ENCODE peak calls at places on chromosome 17, in ten cellular contexts. One of them, this sample, is unnamed.

GRCh38 chr17:71071837-71072236 is 902.5 kb downstream of the KCNJ2 start:
- DNase-seq in fibroblast of villous mesenchyme: peak
- DNase-seq in progenitor cell of endocrine pancreas: no peak
- DNase-seq in neural crest cell: no peak
- DNase-seq in CD4-positive, alpha-beta T cell: no peak
- DNase-seq in thoracic aorta: no peak
- DNase-seq in sigmoid colon: no peak
- DNase-seq in LNCaP clone FGC: no peak
- DNase-seq in H9: no peak
- DNase-seq in kidney: no peak
- DNase-seq in this sample: no peak

GRCh38 chr17:61504697-61505096 is 52.5 kb downstream of the TBX4 start:
- DNase-seq in kidney: no peak
- DNase-seq in fibroblast of villous mesenchyme: peak
- DNase-seq in H9: no peak
- DNase-seq in neural crest cell: no peak
- DNase-seq in sigmoid colon: no peak
- DNase-seq in CD4-positive, alpha-beta T cell: no peak
- DNase-seq in LNCaP clone FGC: no peak
- DNase-seq in thoracic aorta: no peak
- DNase-seq in progenitor cell of endocrine pancreas: no peak
- DNase-seq in this sample: no peak

GRCh38 chr17:78658281-78658785 is 81.1 kb upstream of the DNAH17 start:
- DNase-seq in H9: no peak
- DNase-seq in CD4-positive, alpha-beta T cell: no peak
- DNase-seq in LNCaP clone FGC: no peak
- DNase-seq in fibroblast of villous mesenchyme: no peak
- DNase-seq in neural crest cell: no peak
- DNase-seq in progenitor cell of endocrine pancreas: no peak
- DNase-seq in kidney: no peak
- DNase-seq in sigmoid colon: peak
- DNase-seq in thoracic aorta: no peak
- DNase-seq in this sample: no peak

GRCh38 chr17:10698116-10698818 is 873 bp downstream of the ADPRM start:
- DNase-seq in thoracic aorta: no peak
- DNase-seq in LNCaP clone FGC: peak
- DNase-seq in kidney: no peak
- DNase-seq in neural crest cell: no peak
- DNase-seq in H9: no peak
- DNase-seq in CD4-positive, alpha-beta T cell: no peak
- DNase-seq in progenitor cell of endocrine pancreas: no peak
- DNase-seq in sigmoid colon: no peak
- DNase-seq in fibroblast of villous mesenchyme: peak
- DNase-seq in this sample: no peak

GRCh38 chr17:82435103-82435502 is 15.4 kb downstream of the CYBC1 start:
- DNase-seq in kidney: no peak
- DNase-seq in LNCaP clone FGC: no peak
- DNase-seq in H9: no peak
- DNase-seq in sigmoid colon: no peak
- DNase-seq in neural crest cell: no peak
- DNase-seq in progenitor cell of endocrine pancreas: no peak
- DNase-seq in fibroblast of villous mesenchyme: no peak
- DNase-seq in thoracic aorta: no peak
- DNase-seq in CD4-positive, alpha-beta T cell: no peak
- DNase-seq in this sample: no peak

GRCh38 chr17:64130559-64131001 is 636 bp upstream of the ERN1 start:
- DNase-seq in kidney: peak
- DNase-seq in sigmoid colon: peak
- DNase-seq in thoracic aorta: peak
- DNase-seq in progenitor cell of endocrine pancreas: no peak
- DNase-seq in fibroblast of villous mesenchyme: peak
- DNase-seq in LNCaP clone FGC: no peak
- DNase-seq in H9: no peak
- DNase-seq in neural crest cell: no peak
- DNase-seq in CD4-positive, alpha-beta T cell: no peak
- DNase-seq in this sample: no peak

GRCh38 chr17:37388266-37388665 is 12.5 kb downstream of the C17orf78 start:
- DNase-seq in neural crest cell: no peak
- DNase-seq in sigmoid colon: no peak
- DNase-seq in progenitor cell of endocrine pancreas: no peak
- DNase-seq in thoracic aorta: no peak
- DNase-seq in CD4-positive, alpha-beta T cell: no peak
- DNase-seq in LNCaP clone FGC: no peak
- DNase-seq in fibroblast of villous mesenchyme: peak
- DNase-seq in kidney: no peak
- DNase-seq in H9: no peak
- DNase-seq in this sample: no peak

GRCh38 chr17:68431661-68432071 is 25.6 kb downstream of the WIPI1 start:
- DNase-seq in thoracic aorta: no peak
- DNase-seq in kidney: no peak
- DNase-seq in fibroblast of villous mesenchyme: peak
- DNase-seq in sigmoid colon: no peak
- DNase-seq in LNCaP clone FGC: no peak
- DNase-seq in CD4-positive, alpha-beta T cell: peak
- DNase-seq in H9: peak
- DNase-seq in progenitor cell of endocrine pancreas: no peak
- DNase-seq in neural crest cell: peak
- DNase-seq in this sample: no peak

GRCh38 chr17:60817187-60817586 is 139.5 kb downstream of the BCAS3 start:
- DNase-seq in kidney: no peak
- DNase-seq in progenitor cell of endocrine pancreas: no peak
- DNase-seq in sigmoid colon: no peak
- DNase-seq in neural crest cell: no peak
- DNase-seq in thoracic aorta: no peak
- DNase-seq in LNCaP clone FGC: no peak
- DNase-seq in H9: no peak
- DNase-seq in CD4-positive, alpha-beta T cell: no peak
- DNase-seq in fibroblast of villous mesenchyme: peak
- DNase-seq in this sample: no peak

GRCh38 chr17:1577657-1578428 is 15.3 kb upstream of the PITPNA start:
- DNase-seq in kidney: no peak
- DNase-seq in progenitor cell of endocrine pancreas: no peak
- DNase-seq in fibroblast of villous mesenchyme: no peak
- DNase-seq in thoracic aorta: no peak
- DNase-seq in sigmoid colon: no peak
- DNase-seq in H9: no peak
- DNase-seq in neural crest cell: no peak
- DNase-seq in CD4-positive, alpha-beta T cell: no peak
- DNase-seq in LNCaP clone FGC: no peak
- DNase-seq in this sample: no peak

GRCh38 chr17:32305049-32305448 is 36.9 kb downstream of the C17orf75 start:
- DNase-seq in sigmoid colon: no peak
- DNase-seq in thoracic aorta: no peak
- DNase-seq in neural crest cell: no peak
- DNase-seq in kidney: no peak
- DNase-seq in fibroblast of villous mesenchyme: no peak
- DNase-seq in H9: no peak
- DNase-seq in CD4-positive, alpha-beta T cell: no peak
- DNase-seq in LNCaP clone FGC: no peak
- DNase-seq in progenitor cell of endocrine pancreas: no peak
- DNase-seq in this sample: no peak

GRCh38 chr17:77733576-77734296 is 224.8 kb upstream of the TNRC6C start:
- DNase-seq in thoracic aorta: no peak
- DNase-seq in neural crest cell: no peak
- DNase-seq in CD4-positive, alpha-beta T cell: no peak
- DNase-seq in sigmoid colon: no peak
- DNase-seq in LNCaP clone FGC: no peak
- DNase-seq in kidney: no peak
- DNase-seq in fibroblast of villous mesenchyme: no peak
- DNase-seq in progenitor cell of endocrine pancreas: no peak
- DNase-seq in H9: peak
- DNase-seq in this sample: no peak

GRCh38 chr17:21756856-21757619 is 64.7 kb downstream of the KCNJ18 start:
- DNase-seq in progenitor cell of endocrine pancreas: no peak
- DNase-seq in fibroblast of villous mesenchyme: no peak
- DNase-seq in H9: no peak
- DNase-seq in neural crest cell: no peak
- DNase-seq in CD4-positive, alpha-beta T cell: no peak
- DNase-seq in sigmoid colon: no peak
- DNase-seq in thoracic aorta: no peak
- DNase-seq in kidney: peak
- DNase-seq in LNCaP clone FGC: no peak
- DNase-seq in this sample: no peak

GRCh38 chr17:19370493-19370960 is 7.8 kb upstream of the MAPK7 start:
- DNase-seq in thoracic aorta: no peak
- DNase-seq in neural crest cell: no peak
- DNase-seq in CD4-positive, alpha-beta T cell: no peak
- DNase-seq in LNCaP clone FGC: no peak
- DNase-seq in kidney: no peak
- DNase-seq in H9: no peak
- DNase-seq in sigmoid colon: peak
- DNase-seq in fibroblast of villous mesenchyme: peak
- DNase-seq in progenitor cell of endocrine pancreas: no peak
- DNase-seq in this sample: no peak

GRCh38 chr17:4785311-4786110 is 653 bp downstream of the VMO1 start:
- DNase-seq in H9: peak
- DNase-seq in sigmoid colon: no peak
- DNase-seq in progenitor cell of endocrine pancreas: no peak
- DNase-seq in kidney: peak
- DNase-seq in thoracic aorta: no peak
- DNase-seq in CD4-positive, alpha-beta T cell: no peak
- DNase-seq in neural crest cell: no peak
- DNase-seq in LNCaP clone FGC: no peak
- DNase-seq in fibroblast of villous mesenchyme: no peak
- DNase-seq in this sample: no peak

GRCh38 chr17:35766903-35767510 is 6.3 kb downstream of the C17orf50 start:
- DNase-seq in kidney: no peak
- DNase-seq in thoracic aorta: no peak
- DNase-seq in fibroblast of villous mesenchyme: peak
- DNase-seq in sigmoid colon: no peak
- DNase-seq in CD4-positive, alpha-beta T cell: no peak
- DNase-seq in LNCaP clone FGC: no peak
- DNase-seq in neural crest cell: no peak
- DNase-seq in H9: no peak
- DNase-seq in progenitor cell of endocrine pancreas: no peak
- DNase-seq in this sample: no peak

GRCh38 chr17:80474933-80475915 is 1.2 kb downstream of the NPTX1 start:
- DNase-seq in progenitor cell of endocrine pancreas: no peak
- DNase-seq in neural crest cell: no peak
- DNase-seq in thoracic aorta: no peak
- DNase-seq in kidney: peak
- DNase-seq in fibroblast of villous mesenchyme: no peak
- DNase-seq in LNCaP clone FGC: no peak
- DNase-seq in sigmoid colon: no peak
- DNase-seq in H9: no peak
- DNase-seq in CD4-positive, alpha-beta T cell: no peak
- DNase-seq in this sample: no peak
- TF ChIP-seq CTCF in progenitor cell of endocrine pancreas: no peak
- TF ChIP-seq CTCF in neural crest cell: no peak
- TF ChIP-seq CTCF in thoracic aorta: no peak
- TF ChIP-seq CTCF in kidney: no peak
- TF ChIP-seq CTCF in fibroblast of villous mesenchyme: no peak
- TF ChIP-seq CTCF in LNCaP clone FGC: no peak
- TF ChIP-seq CTCF in sigmoid colon: no peak
- TF ChIP-seq CTCF in H9: no peak
- TF ChIP-seq CTCF in CD4-positive, alpha-beta T cell: no peak
- TF ChIP-seq CTCF in this sample: no peak

GRCh38 chr17:66304304-66305174 is 2.1 kb downstream of the PRKCA start:
- DNase-seq in fibroblast of villous mesenchyme: peak
- DNase-seq in kidney: no peak
- DNase-seq in H9: peak
- DNase-seq in progenitor cell of endocrine pancreas: no peak
- DNase-seq in sigmoid colon: no peak
- DNase-seq in thoracic aorta: no peak
- DNase-seq in neural crest cell: no peak
- DNase-seq in CD4-positive, alpha-beta T cell: no peak
- DNase-seq in LNCaP clone FGC: no peak
- DNase-seq in this sample: no peak
- TF ChIP-seq CTCF in fibroblast of villous mesenchyme: peak
- TF ChIP-seq CTCF in kidney: no peak
- TF ChIP-seq CTCF in H9: no peak
- TF ChIP-seq CTCF in progenitor cell of endocrine pancreas: no peak
- TF ChIP-seq CTCF in sigmoid colon: no peak
- TF ChIP-seq CTCF in thoracic aorta: no peak
- TF ChIP-seq CTCF in neural crest cell: no peak
- TF ChIP-seq CTCF in CD4-positive, alpha-beta T cell: no peak
- TF ChIP-seq CTCF in LNCaP clone FGC: no peak
- TF ChIP-seq CTCF in this sample: no peak

DNA sequence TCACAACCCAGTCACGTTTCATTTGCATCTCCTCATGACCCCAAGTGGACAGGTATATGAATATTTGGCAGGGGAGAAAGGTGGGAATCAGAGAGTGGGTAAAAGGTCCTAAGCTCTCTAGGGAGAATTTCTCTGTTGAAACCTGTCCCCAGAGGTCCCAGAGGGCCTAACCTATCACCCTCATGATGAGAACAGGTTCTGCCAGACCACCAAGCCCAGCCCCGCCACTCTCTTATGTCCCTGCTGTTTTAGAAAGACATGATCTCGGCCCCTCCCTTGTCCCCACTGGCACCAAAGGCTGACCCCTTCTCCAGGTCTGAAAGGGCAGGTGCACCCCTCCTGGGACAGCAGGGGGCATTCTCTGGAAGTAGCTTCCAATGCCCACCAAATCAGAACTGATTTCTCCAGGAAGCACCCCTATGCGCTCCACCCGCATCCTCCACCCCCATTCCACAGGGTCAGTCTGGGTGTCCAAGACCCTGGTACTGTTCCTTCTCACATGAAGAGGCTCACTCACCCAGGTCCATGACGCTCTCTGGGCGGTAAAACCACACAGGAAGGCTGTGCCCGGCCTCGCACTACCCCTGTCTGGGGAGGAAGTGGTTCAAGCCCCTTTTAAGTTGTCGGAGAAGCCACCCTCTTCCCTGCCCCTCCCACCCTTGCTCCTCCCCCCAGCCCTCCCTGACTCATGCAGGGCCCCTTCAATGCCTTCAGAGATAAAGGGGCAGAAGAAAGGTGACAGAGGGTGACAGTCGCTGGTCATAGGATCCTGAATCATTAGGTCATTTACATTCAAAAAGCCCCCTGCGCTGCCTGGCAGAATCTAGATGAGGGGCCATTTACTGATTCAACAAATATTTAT is at the start of gene CCR7:
- DNase-seq in CD4-positive, alpha-beta T cell: peak
- DNase-seq in LNCaP clone FGC: no peak
- DNase-seq in fibroblast of villous mesenchyme: no peak
- DNase-seq in neural crest cell: no peak
- DNase-seq in H9: peak
- DNase-seq in kidney: no peak
- DNase-seq in progenitor cell of endocrine pancreas: no peak
- DNase-seq in thoracic aorta: no peak
- DNase-seq in sigmoid colon: no peak
- DNase-seq in this sample: peak
- TF ChIP-seq CTCF in CD4-positive, alpha-beta T cell: peak
- TF ChIP-seq CTCF in LNCaP clone FGC: no peak
- TF ChIP-seq CTCF in fibroblast of villous mesenchyme: no peak
- TF ChIP-seq CTCF in neural crest cell: no peak
- TF ChIP-seq CTCF in H9: no peak
- TF ChIP-seq CTCF in kidney: no peak
- TF ChIP-seq CTCF in progenitor cell of endocrine pancreas: no peak
- TF ChIP-seq CTCF in thoracic aorta: no peak
- TF ChIP-seq CTCF in sigmoid colon: no peak
- TF ChIP-seq CTCF in this sample: no peak

GRCh38 chr17:49459401-49459984 is 35.6 kb upstream of the NGFR start:
- DNase-seq in progenitor cell of endocrine pancreas: no peak
- DNase-seq in LNCaP clone FGC: no peak
- DNase-seq in sigmoid colon: no peak
- DNase-seq in H9: peak
- DNase-seq in fibroblast of villous mesenchyme: no peak
- DNase-seq in thoracic aorta: no peak
- DNase-seq in neural crest cell: no peak
- DNase-seq in CD4-positive, alpha-beta T cell: no peak
- DNase-seq in kidney: no peak
- DNase-seq in this sample: no peak
- TF ChIP-seq CTCF in progenitor cell of endocrine pancreas: no peak
- TF ChIP-seq CTCF in LNCaP clone FGC: no peak
- TF ChIP-seq CTCF in sigmoid colon: no peak
- TF ChIP-seq CTCF in H9: peak
- TF ChIP-seq CTCF in fibroblast of villous mesenchyme: no peak
- TF ChIP-seq CTCF in thoracic aorta: no peak
- TF ChIP-seq CTCF in neural crest cell: no peak
- TF ChIP-seq CTCF in CD4-positive, alpha-beta T cell: no peak
- TF ChIP-seq CTCF in kidney: no peak
- TF ChIP-seq CTCF in this sample: no peak

GRCh38 chr17:79836952-79837887 is 2.0 kb downstream of the CBX4 start:
- DNase-seq in progenitor cell of endocrine pancreas: peak
- DNase-seq in fibroblast of villous mesenchyme: peak
- DNase-seq in H9: peak
- DNase-seq in sigmoid colon: peak
- DNase-seq in thoracic aorta: no peak
- DNase-seq in kidney: peak
- DNase-seq in neural crest cell: peak
- DNase-seq in CD4-positive, alpha-beta T cell: no peak
- DNase-seq in LNCaP clone FGC: peak
- DNase-seq in this sample: no peak
- TF ChIP-seq CTCF in progenitor cell of endocrine pancreas: peak
- TF ChIP-seq CTCF in fibroblast of villous mesenchyme: peak
- TF ChIP-seq CTCF in H9: no peak
- TF ChIP-seq CTCF in sigmoid colon: no peak
- TF ChIP-seq CTCF in thoracic aorta: no peak
- TF ChIP-seq CTCF in kidney: no peak
- TF ChIP-seq CTCF in neural crest cell: peak
- TF ChIP-seq CTCF in CD4-positive, alpha-beta T cell: no peak
- TF ChIP-seq CTCF in LNCaP clone FGC: peak
- TF ChIP-seq CTCF in this sample: no peak